ENCODE peak calls at places on chromosomes 13 and 19, in eight cellular contexts. S is ovary, W is hepatocyte, E is H1, M is Karpas-422, C is GM23248, L is PC-3, A is cardiac muscle cell. J is an unnamed sample.

GRCh38 chr19:11020982-11021759 is 60.3 kb downstream of the SMARCA4 start:
- DNase-seq in S (no peak), W (no peak), E (no peak), M (no peak), C (no peak), L (no peak), A (no peak), J (no peak)

GRCh38 chr19:489418-490196 is 6.7 kb upstream of the MADCAM1 start:
- DNase-seq in S (peak; percentile 46), W (peak; percentile 59), E (no peak), M (no peak), C (peak; percentile 76), L (peak; percentile 13), A (peak; percentile 42), J (peak; percentile 82)

GRCh38 chr13:58085819-58086218 is 454.3 kb downstream of the PCDH17 start:
- DNase-seq in S (no peak), W (no peak), E (no peak), M (no peak), C (no peak), L (no peak), A (no peak), J (no peak)

GRCh38 chr13:23876265-23876664 is 12.9 kb downstream of the MIPEP start:
- DNase-seq in S (no peak), W (peak; percentile 39), E (no peak), M (peak; percentile 59), C (peak; percentile 58), L (peak; percentile 47), A (peak; percentile 29), J (no peak)

GRCh38 chr19:30842926-30843325 is 470.7 kb downstream of the ZNF536 start:
- DNase-seq in S (no peak), W (no peak), E (no peak), M (no peak), C (no peak), L (no peak), A (no peak), J (no peak)

GRCh38 chr19:33291623-33292534 is 10.5 kb downstream of the CEBPA start:
- DNase-seq in S (no peak), W (peak; percentile 72), E (no peak), M (no peak), C (no peak), L (no peak), A (no peak), J (no peak)

GRCh38 chr19:19399733-19400438 is 5.6 kb upstream of the GATAD2A start:
- DNase-seq in S (no peak), W (no peak), E (no peak), M (no peak), C (peak; percentile 75), L (no peak), A (peak; percentile 64), J (no peak)

GRCh38 chr19:16530540-16531379 is 11.5 kb downstream of the CHERP start:
- DNase-seq in S (no peak), W (no peak), E (no peak), M (no peak), C (no peak), L (no peak), A (no peak), J (no peak)

GRCh38 chr13:88074794-88075509 is 403.8 kb downstream of the SLITRK5 start:
- DNase-seq in S (no peak), W (no peak), E (no peak), M (no peak), C (peak; percentile 0), L (no peak), A (peak; percentile 3), J (no peak)

GRCh38 chr19:7756258-7756657 is 6.8 kb upstream of the CLEC4M start:
- DNase-seq in S (no peak), W (no peak), E (no peak), M (no peak), C (no peak), L (no peak), A (no peak), J (no peak)
- H3K9me3 ChIP-seq in S (no peaks in the 10 kb centered on the region), W (no peaks in the 10 kb centered on the region), E (peaks cover 24% of the 10 kb centered on the region), M (peaks cover 18% of the 10 kb centered on the region), C (no peaks in the 10 kb centered on the region), L (peaks cover 42% of the 10 kb centered on the region), A (no peaks in the 10 kb centered on the region), J (peaks cover 41% of the 10 kb centered on the region)

GRCh38 chr13:48477191-48477855 is 55.6 kb downstream of the RCBTB2 start:
- DNase-seq in S (no peak), W (no peak), E (no peak), M (no peak), C (no peak), L (no peak), A (no peak), J (no peak)
- H3K4me3 ChIP-seq in S (no peak overlapping the region), W (no peak overlapping the region), E (no peak overlapping the region), M (no peak overlapping the region), C (no peak overlapping the region), L (no peak overlapping the region), A (no peak overlapping the region), J (no peak overlapping the region)

DNA sequence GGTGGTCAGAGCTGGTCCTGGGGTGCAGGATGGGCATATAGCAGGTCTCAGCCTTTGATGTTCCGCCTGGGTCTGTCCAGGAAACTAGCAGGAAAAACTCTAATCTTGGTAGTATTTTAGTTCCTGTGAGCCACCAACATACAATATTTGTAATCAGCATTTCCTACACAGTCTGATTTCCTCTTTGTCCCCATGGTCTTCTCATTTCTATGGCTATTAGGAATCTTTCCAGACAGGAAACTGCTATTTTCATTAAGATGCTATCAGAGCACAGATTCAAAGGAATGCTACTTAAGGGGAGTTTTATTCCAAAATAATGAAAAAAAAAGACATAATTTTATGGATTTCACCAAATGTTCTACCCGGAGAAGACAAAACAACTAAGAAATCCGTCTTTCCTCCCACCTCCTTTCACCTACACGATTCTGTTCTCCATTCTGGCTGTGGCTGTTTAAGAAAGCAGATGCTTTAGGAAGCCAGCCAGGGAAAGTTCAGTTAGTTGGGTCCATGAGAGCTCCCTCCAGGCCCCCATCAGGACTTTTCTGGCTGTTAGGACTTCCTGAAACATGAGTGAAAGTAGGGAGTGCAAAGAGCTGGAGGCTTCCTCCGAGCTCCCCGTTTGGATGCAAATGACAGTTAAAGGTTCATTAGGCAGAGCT is 36.4 kb downstream of the SHISA2 start:
- DNase-seq in S (no peak), W (no peak), E (no peak), M (no peak), C (no peak), L (no peak), A (no peak), J (no peak)
- H3K27ac ChIP-seq in S (no peak overlapping the region), W (no peak overlapping the region), E (no peak overlapping the region), M (no peak overlapping the region), C (no peak overlapping the region), L (no peak overlapping the region), A (no peak overlapping the region), J (no peak overlapping the region)

GRCh38 chr19:27705896-27706295 is 1507.1 kb downstream of the UQCRFS1 start:
- DNase-seq in S (no peak), W (no peak), E (no peak), M (no peak), C (no peak), L (no peak), A (no peak), J (no peak)

GRCh38 chr19:27714857-27715256 is 1498.1 kb downstream of the UQCRFS1 start:
- DNase-seq in S (no peak), W (no peak), E (no peak), M (no peak), C (no peak), L (no peak), A (no peak), J (no peak)

GRCh38 chr19:27709496-27709895 is 1503.5 kb downstream of the UQCRFS1 start:
- DNase-seq in S (no peak), W (no peak), E (no peak), M (no peak), C (no peak), L (no peak), A (no peak), J (no peak)
- H3K9me3 ChIP-seq in S (no peaks in the 10 kb centered on the region), W (no peaks in the 10 kb centered on the region), E (peaks cover 57% of the 10 kb centered on the region), M (no peaks in the 10 kb centered on the region), C (no peaks in the 10 kb centered on the region), L (peaks cover 4% of the 10 kb centered on the region), A (no peaks in the 10 kb centered on the region), J (peaks cover 72% of the 10 kb centered on the region)